ENCODE peak calls at places on chromosomes 1 and 21, in seven cellular contexts. One of them, this sample, is unnamed.
A peak's percentile ranks its signal among the peaks of the same experiment; 100 is the strongest.

GRCh38 chr1:94823116-94823515 is 3.0 kb downstream of the SLC44A3 start:
- DNase-seq in MM.1S: no peak
- DNase-seq in ovary: no peak
- DNase-seq in cardiac muscle cell: no peak
- DNase-seq in lower leg skin: no peak
- DNase-seq in adrenal gland: no peak
- DNase-seq in epithelial cell of esophagus: peak; percentile 41
- DNase-seq in this sample: no peak

GRCh38 chr1:23799255-23799569 is 1.3 kb downstream of the GALE start:
- DNase-seq in MM.1S: no peak
- DNase-seq in cardiac muscle cell: no peak
- DNase-seq in adrenal gland: no peak
- DNase-seq in lower leg skin: no peak
- DNase-seq in ovary: no peak
- DNase-seq in epithelial cell of esophagus: no peak
- DNase-seq in this sample: no peak

GRCh38 chr1:173356211-173356762 is 120.8 kb upstream of the PRDX6 start:
- DNase-seq in epithelial cell of esophagus: peak; percentile 60
- DNase-seq in ovary: no peak
- DNase-seq in lower leg skin: no peak
- DNase-seq in MM.1S: no peak
- DNase-seq in adrenal gland: no peak
- DNase-seq in cardiac muscle cell: no peak
- DNase-seq in this sample: peak; percentile 32

GRCh38 chr1:64975127-64975526 is 8.8 kb upstream of the JAK1 start:
- DNase-seq in adrenal gland: no peak
- DNase-seq in MM.1S: no peak
- DNase-seq in ovary: no peak
- DNase-seq in epithelial cell of esophagus: no peak
- DNase-seq in lower leg skin: no peak
- DNase-seq in cardiac muscle cell: no peak
- DNase-seq in this sample: no peak

GRCh38 chr1:17653728-17654351 is 101.3 kb upstream of the ACTL8 start:
- DNase-seq in ovary: peak; percentile 47
- DNase-seq in cardiac muscle cell: peak; percentile 64
- DNase-seq in epithelial cell of esophagus: peak; percentile 30
- DNase-seq in lower leg skin: no peak
- DNase-seq in MM.1S: peak; percentile 28
- DNase-seq in adrenal gland: peak; percentile 83
- DNase-seq in this sample: peak; percentile 44

GRCh38 chr1:189859385-189859977 is 618.2 kb downstream of the BRINP3 start:
- DNase-seq in adrenal gland: no peak
- DNase-seq in cardiac muscle cell: peak; percentile 26
- DNase-seq in lower leg skin: no peak
- DNase-seq in epithelial cell of esophagus: peak; percentile 31
- DNase-seq in ovary: no peak
- DNase-seq in MM.1S: peak; percentile 55
- DNase-seq in this sample: peak; percentile 0

GRCh38 chr1:34758751-34759150 is 789 bp upstream of the GJB4 start:
- DNase-seq in ovary: no peak
- DNase-seq in MM.1S: no peak
- DNase-seq in adrenal gland: no peak
- DNase-seq in lower leg skin: no peak
- DNase-seq in cardiac muscle cell: no peak
- DNase-seq in epithelial cell of esophagus: peak; percentile 63
- DNase-seq in this sample: no peak

GRCh38 chr21:39587376-39587775 is 25.4 kb upstream of the B3GALT5 start:
- DNase-seq in MM.1S: no peak
- DNase-seq in cardiac muscle cell: no peak
- DNase-seq in adrenal gland: no peak
- DNase-seq in epithelial cell of esophagus: no peak
- DNase-seq in ovary: no peak
- DNase-seq in lower leg skin: no peak
- DNase-seq in this sample: no peak

GRCh38 chr1:44245066-44245465 is 31.8 kb downstream of the DMAP1 start:
- DNase-seq in lower leg skin: no peak
- DNase-seq in ovary: no peak
- DNase-seq in cardiac muscle cell: no peak
- DNase-seq in epithelial cell of esophagus: no peak
- DNase-seq in MM.1S: no peak
- DNase-seq in adrenal gland: no peak
- DNase-seq in this sample: no peak

GRCh38 chr1:39293375-39294070 is 89.0 kb downstream of the MACF1 start:
- DNase-seq in adrenal gland: no peak
- DNase-seq in epithelial cell of esophagus: peak; percentile 27
- DNase-seq in cardiac muscle cell: peak; percentile 6
- DNase-seq in lower leg skin: no peak
- DNase-seq in ovary: no peak
- DNase-seq in MM.1S: no peak
- DNase-seq in this sample: no peak

GRCh38 chr1:222288056-222288455 is 259.8 kb downstream of the HHIPL2 start:
- DNase-seq in adrenal gland: no peak
- DNase-seq in ovary: no peak
- DNase-seq in epithelial cell of esophagus: peak; percentile 88
- DNase-seq in MM.1S: no peak
- DNase-seq in lower leg skin: no peak
- DNase-seq in cardiac muscle cell: no peak
- DNase-seq in this sample: peak; percentile 44

GRCh38 chr21:42132183-42132582 is 61.1 kb downstream of the UMODL1 start:
- DNase-seq in adrenal gland: no peak
- DNase-seq in ovary: no peak
- DNase-seq in lower leg skin: no peak
- DNase-seq in cardiac muscle cell: no peak
- DNase-seq in epithelial cell of esophagus: no peak
- DNase-seq in MM.1S: no peak
- DNase-seq in this sample: no peak

GRCh38 chr1:22164841-22165808 is 22.2 kb upstream of the WNT4 start:
- DNase-seq in adrenal gland: no peak
- DNase-seq in MM.1S: no peak
- DNase-seq in ovary: no peak
- DNase-seq in cardiac muscle cell: no peak
- DNase-seq in lower leg skin: no peak
- DNase-seq in epithelial cell of esophagus: no peak
- DNase-seq in this sample: no peak

GRCh38 chr1:204579681-204580080 is 63.5 kb downstream of the MDM4 start:
- DNase-seq in MM.1S: no peak
- DNase-seq in epithelial cell of esophagus: no peak
- DNase-seq in lower leg skin: no peak
- DNase-seq in adrenal gland: no peak
- DNase-seq in ovary: no peak
- DNase-seq in cardiac muscle cell: no peak
- DNase-seq in this sample: no peak

GRCh38 chr1:204576422-204576821 is 60.2 kb downstream of the MDM4 start:
- DNase-seq in adrenal gland: no peak
- DNase-seq in cardiac muscle cell: no peak
- DNase-seq in ovary: no peak
- DNase-seq in MM.1S: no peak
- DNase-seq in epithelial cell of esophagus: no peak
- DNase-seq in lower leg skin: no peak
- DNase-seq in this sample: no peak

GRCh38 chr1:204577794-204578478 is 61.7 kb downstream of the MDM4 start:
- DNase-seq in adrenal gland: no peak
- DNase-seq in epithelial cell of esophagus: no peak
- DNase-seq in lower leg skin: no peak
- DNase-seq in ovary: no peak
- DNase-seq in MM.1S: peak; percentile 16
- DNase-seq in cardiac muscle cell: no peak
- DNase-seq in this sample: no peak

GRCh38 chr1:204580862-204581261 is 64.7 kb downstream of the MDM4 start:
- DNase-seq in adrenal gland: no peak
- DNase-seq in ovary: no peak
- DNase-seq in cardiac muscle cell: no peak
- DNase-seq in MM.1S: no peak
- DNase-seq in epithelial cell of esophagus: no peak
- DNase-seq in lower leg skin: no peak
- DNase-seq in this sample: no peak

DNA sequence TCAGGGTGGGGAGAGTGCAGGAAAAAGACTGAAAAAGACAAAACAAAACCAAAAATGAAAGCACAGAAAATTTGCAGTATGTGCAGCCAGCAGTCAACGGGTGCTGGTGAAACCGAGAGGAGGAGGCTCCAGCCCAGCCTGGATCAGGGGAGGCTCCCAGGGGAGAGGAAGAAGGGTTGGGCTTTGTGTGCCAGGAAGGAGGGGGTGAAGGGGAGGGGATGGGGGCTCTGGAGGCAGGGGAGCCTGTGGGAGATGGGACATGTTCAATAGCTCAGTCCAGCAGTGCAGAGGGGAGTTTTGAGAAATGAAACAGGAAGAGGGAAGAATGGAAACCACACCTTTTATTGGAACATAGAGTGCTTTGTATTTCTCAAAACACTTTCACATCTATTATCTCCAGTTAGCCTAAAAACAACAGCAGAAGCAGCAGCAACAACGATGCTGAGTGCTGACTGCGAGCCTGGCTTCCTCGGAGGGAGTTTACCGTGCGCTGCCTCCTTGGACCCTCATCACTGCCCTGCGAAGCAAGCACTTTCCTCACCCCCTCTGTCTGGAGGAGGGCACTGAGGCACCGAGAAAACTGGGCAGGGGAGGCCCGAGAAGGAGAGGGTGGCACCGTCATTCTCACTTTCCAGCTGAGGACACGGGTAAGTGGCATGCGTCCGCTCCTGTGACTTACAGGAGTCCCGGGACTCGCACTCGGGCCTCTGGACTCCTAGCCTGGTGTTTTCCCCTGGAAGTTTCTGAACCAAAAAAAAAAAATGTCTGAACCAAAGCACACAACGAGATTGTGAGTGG is 62.9 kb downstream of the MDM4 start:
- DNase-seq in MM.1S: peak; percentile 87
- DNase-seq in epithelial cell of esophagus: no peak
- DNase-seq in lower leg skin: no peak
- DNase-seq in adrenal gland: peak; percentile 72
- DNase-seq in ovary: peak; percentile 38
- DNase-seq in cardiac muscle cell: peak; percentile 69
- DNase-seq in this sample: peak; percentile 18
- H3K4me3 ChIP-seq in MM.1S: peak overlapping the region; percentile 71
- H3K4me3 ChIP-seq in epithelial cell of esophagus: no peak overlapping the region
- H3K4me3 ChIP-seq in lower leg skin: no peak overlapping the region
- H3K4me3 ChIP-seq in adrenal gland: no peak overlapping the region
- H3K4me3 ChIP-seq in ovary: peak overlapping the region; percentile 2
- H3K4me3 ChIP-seq in cardiac muscle cell: no peak overlapping the region
- H3K4me3 ChIP-seq in this sample: no peak overlapping the region

DNA sequence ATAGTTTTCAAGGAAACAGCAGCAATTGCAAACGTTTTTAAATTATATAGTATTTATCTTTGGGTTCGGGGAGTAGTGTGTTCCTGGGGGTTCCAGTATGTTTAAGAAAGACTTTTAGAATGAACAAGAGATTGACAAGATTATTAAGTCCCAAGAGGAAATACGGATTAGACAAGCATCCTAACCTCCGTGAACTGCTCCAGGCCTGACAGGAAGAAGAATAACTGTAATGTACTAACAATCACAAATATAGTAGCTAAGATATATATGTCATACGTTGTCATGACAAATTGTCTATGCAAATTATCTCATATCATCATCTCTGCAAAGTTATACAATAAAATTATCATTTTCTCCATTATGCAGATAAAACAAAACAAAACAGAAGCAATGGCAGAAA is 1397.2 kb downstream of the MRPL39 start:
- DNase-seq in lower leg skin: no peak
- DNase-seq in MM.1S: no peak
- DNase-seq in adrenal gland: no peak
- DNase-seq in ovary: no peak
- DNase-seq in epithelial cell of esophagus: no peak
- DNase-seq in cardiac muscle cell: no peak
- DNase-seq in this sample: no peak
- H3K4me3 ChIP-seq in lower leg skin: no peak overlapping the region
- H3K4me3 ChIP-seq in MM.1S: no peak overlapping the region
- H3K4me3 ChIP-seq in adrenal gland: no peak overlapping the region
- H3K4me3 ChIP-seq in ovary: no peak overlapping the region
- H3K4me3 ChIP-seq in epithelial cell of esophagus: no peak overlapping the region
- H3K4me3 ChIP-seq in cardiac muscle cell: no peak overlapping the region
- H3K4me3 ChIP-seq in this sample: no peak overlapping the region

DNA sequence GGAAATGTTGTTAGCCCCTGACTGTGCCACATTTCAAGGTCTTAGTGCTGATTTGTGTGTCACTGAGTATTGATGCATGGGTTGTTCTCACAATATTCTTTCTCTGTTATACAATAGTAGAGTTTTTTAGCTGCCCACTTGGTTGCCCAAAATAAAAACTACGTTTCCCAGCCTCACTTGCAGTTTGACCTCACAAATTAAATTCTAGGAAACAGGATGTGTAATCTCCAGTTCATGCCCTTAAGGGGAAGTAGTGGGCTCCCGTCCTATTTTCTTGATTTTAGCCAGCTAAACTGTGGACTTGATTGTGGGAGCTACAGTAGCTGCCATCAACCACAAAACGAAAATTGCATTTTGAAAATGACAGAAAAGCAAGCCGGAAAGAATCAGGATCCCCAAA is 27.3 kb upstream of the LAMC1 start:
- DNase-seq in epithelial cell of esophagus: no peak
- DNase-seq in ovary: no peak
- DNase-seq in cardiac muscle cell: peak; percentile 16
- DNase-seq in adrenal gland: no peak
- DNase-seq in lower leg skin: no peak
- DNase-seq in MM.1S: no peak
- DNase-seq in this sample: no peak
- H3K4me3 ChIP-seq in epithelial cell of esophagus: no peak overlapping the region
- H3K4me3 ChIP-seq in ovary: no peak overlapping the region
- H3K4me3 ChIP-seq in cardiac muscle cell: no peak overlapping the region
- H3K4me3 ChIP-seq in adrenal gland: no peak overlapping the region
- H3K4me3 ChIP-seq in lower leg skin: no peak overlapping the region
- H3K4me3 ChIP-seq in MM.1S: no peak overlapping the region
- H3K4me3 ChIP-seq in this sample: no peak overlapping the region

GRCh38 chr1:198641966-198642656 is 3.3 kb downstream of the PTPRC start:
- DNase-seq in ovary: no peak
- DNase-seq in cardiac muscle cell: no peak
- DNase-seq in MM.1S: no peak
- DNase-seq in epithelial cell of esophagus: no peak
- DNase-seq in adrenal gland: no peak
- DNase-seq in lower leg skin: no peak
- DNase-seq in this sample: no peak

GRCh38 chr1:198639581-198640235 is 868 bp downstream of the PTPRC start:
- DNase-seq in cardiac muscle cell: no peak
- DNase-seq in MM.1S: peak; percentile 2
- DNase-seq in epithelial cell of esophagus: no peak
- DNase-seq in lower leg skin: no peak
- DNase-seq in adrenal gland: no peak
- DNase-seq in ovary: no peak
- DNase-seq in this sample: no peak

GRCh38 chr1:198643827-198644226 is 5.0 kb downstream of the PTPRC start:
- DNase-seq in cardiac muscle cell: no peak
- DNase-seq in ovary: no peak
- DNase-seq in adrenal gland: no peak
- DNase-seq in lower leg skin: no peak
- DNase-seq in MM.1S: no peak
- DNase-seq in epithelial cell of esophagus: no peak
- DNase-seq in this sample: no peak

GRCh38 chr1:198641506-198641905 is 2.7 kb downstream of the PTPRC start:
- DNase-seq in adrenal gland: no peak
- DNase-seq in ovary: no peak
- DNase-seq in MM.1S: no peak
- DNase-seq in epithelial cell of esophagus: peak; percentile 59
- DNase-seq in cardiac muscle cell: no peak
- DNase-seq in lower leg skin: no peak
- DNase-seq in this sample: peak; percentile 26

DNA sequence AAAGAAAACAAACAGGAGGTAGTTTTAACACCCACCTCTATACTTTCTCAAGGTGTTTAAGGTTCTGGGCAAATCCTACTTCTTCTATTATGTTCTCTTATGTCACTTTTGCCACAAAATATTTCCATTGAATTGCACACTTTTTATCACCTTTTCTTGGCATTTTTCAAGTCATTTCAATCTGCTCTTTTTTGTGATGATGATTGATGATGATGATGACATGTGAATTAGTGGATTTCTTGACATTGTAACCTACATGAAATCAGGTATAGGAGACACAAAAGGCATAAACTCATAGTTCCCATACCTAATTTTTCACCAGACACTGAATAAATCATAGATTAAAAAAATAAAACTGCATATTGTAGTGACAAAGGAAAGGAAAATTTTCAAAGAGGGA is 4.2 kb downstream of the PTPRC start:
- DNase-seq in epithelial cell of esophagus: no peak
- DNase-seq in ovary: no peak
- DNase-seq in cardiac muscle cell: no peak
- DNase-seq in adrenal gland: no peak
- DNase-seq in lower leg skin: no peak
- DNase-seq in MM.1S: no peak
- DNase-seq in this sample: no peak
- H3K4me3 ChIP-seq in epithelial cell of esophagus: no peak overlapping the region
- H3K4me3 ChIP-seq in ovary: no peak overlapping the region
- H3K4me3 ChIP-seq in cardiac muscle cell: no peak overlapping the region
- H3K4me3 ChIP-seq in adrenal gland: no peak overlapping the region
- H3K4me3 ChIP-seq in lower leg skin: no peak overlapping the region
- H3K4me3 ChIP-seq in MM.1S: no peak overlapping the region
- H3K4me3 ChIP-seq in this sample: no peak overlapping the region